ENCODE peak calls at places on chromosomes 16 and 17, in eight cellular contexts. S is lower leg skin; N is CD8-positive, alpha-beta T cell; H is brain microvascular endothelial cell; D is body of pancreas; Z is H1; T is fibroblast of lung; A is cardiac muscle cell. F is an unnamed sample.

GRCh38 chr17:36592711-36593321 is 1.1 kb downstream of the DHRS11 start:
- DNase-seq in S (peak), N (no peak), H (no peak), D (no peak), Z (no peak), T (no peak), A (no peak), F (no peak)

GRCh38 chr16:87149051-87149450 is 168.1 kb downstream of the C16orf95 start:
- DNase-seq in S (no peak), N (no peak), H (peak), D (no peak), Z (no peak), T (no peak), A (no peak), F (no peak)

GRCh38 chr17:50556803-50557202 is 3.7 kb upstream of the CACNA1G start:
- DNase-seq in S (no peak), N (no peak), H (no peak), D (no peak), Z (no peak), T (no peak), A (no peak), F (no peak)

GRCh38 chr16:4945560-4946502 is 8.9 kb upstream of the PPL start:
- DNase-seq in S (peak), N (no peak), H (no peak), D (peak), Z (no peak), T (peak), A (no peak), F (peak)

GRCh38 chr17:77423589-77424451 is 283.1 kb downstream of the SEC14L1 start:
- DNase-seq in S (peak), N (no peak), H (peak), D (peak), Z (no peak), T (peak), A (no peak), F (peak)

GRCh38 chr16:11155284-11155806 is 100.7 kb downstream of the SOCS1 start:
- DNase-seq in S (no peak), N (no peak), H (peak), D (no peak), Z (no peak), T (peak), A (no peak), F (peak)

GRCh38 chr17:8913091-8913490 is 45.6 kb upstream of the PIK3R6 start:
- DNase-seq in S (peak), N (no peak), H (no peak), D (no peak), Z (no peak), T (no peak), A (no peak), F (no peak)

GRCh38 chr17:54780238-54780637 is 120.4 kb upstream of the TOM1L1 start:
- DNase-seq in S (no peak), N (no peak), H (no peak), D (no peak), Z (no peak), T (no peak), A (no peak), F (no peak)

GRCh38 chr16:4115209-4115940 is 867 bp downstream of the ADCY9 start:
- DNase-seq in S (peak), N (peak), H (peak), D (peak), Z (no peak), T (peak), A (peak), F (peak)

GRCh38 chr16:3066440-3066748 is 954 bp downstream of the IL32 start:
- DNase-seq in S (no peak), N (no peak), H (no peak), D (no peak), Z (no peak), T (no peak), A (no peak), F (no peak)
- H3K4me3 ChIP-seq in S (no peak), N (peak), H (no peak), D (peak), Z (no peak), T (no peak), A (no peak), F (peak)

GRCh38 chr16:720507-720989 is 398 bp upstream of the ANTKMT start:
- DNase-seq in S (no peak), N (no peak), H (peak), D (no peak), Z (no peak), T (peak), A (peak), F (peak)
- TF ChIP-seq CTCF in S (no peak), N (no peak), H (peak), D (no peak), Z (no peak), T (peak), A (peak), F (no peak)

DNA sequence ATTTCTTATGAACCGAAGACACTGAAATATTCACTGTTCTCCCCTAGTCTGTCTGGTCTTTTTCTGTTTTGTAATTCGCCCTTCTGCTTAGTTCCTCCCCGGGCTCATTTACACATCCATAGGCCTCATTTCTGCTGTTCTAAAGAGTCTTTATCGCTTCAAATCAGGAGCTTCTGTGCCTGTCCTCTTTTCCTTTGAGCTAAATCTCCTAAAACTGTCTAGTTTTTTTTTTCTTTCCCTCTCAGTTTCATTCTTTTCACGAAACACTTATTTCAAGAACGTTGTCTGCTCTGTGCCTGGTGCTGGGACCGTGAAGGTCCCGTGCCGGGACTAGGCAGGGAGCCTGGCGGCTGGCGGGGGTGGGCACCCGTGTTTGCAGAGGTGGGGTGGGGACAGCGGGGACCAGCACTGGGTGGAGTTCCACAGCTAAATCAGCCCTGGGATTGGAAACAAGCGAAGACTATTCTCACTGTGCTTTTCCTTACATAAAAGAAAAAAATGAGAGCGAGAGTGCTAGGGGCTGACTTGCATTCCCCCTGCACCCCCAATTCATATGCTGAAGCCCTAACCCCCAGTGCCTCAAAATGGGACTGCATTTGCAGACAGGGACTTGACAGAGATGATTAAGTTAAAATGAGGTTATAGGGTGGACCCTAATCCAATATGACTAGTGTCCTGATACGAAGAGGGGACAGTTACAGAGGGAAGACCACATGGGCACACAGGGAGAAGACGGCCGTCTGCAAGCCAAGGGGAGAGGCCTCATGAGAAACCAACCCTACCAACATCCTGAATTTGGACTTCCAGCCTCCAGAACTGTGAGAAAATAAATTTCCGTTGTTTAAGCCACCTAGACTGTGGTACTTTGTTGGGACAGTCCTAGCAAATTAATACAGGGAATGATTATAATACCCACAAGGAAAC is 1.4 kb upstream of the TMEM220 start:
- DNase-seq in S (peak), N (no peak), H (no peak), D (no peak), Z (no peak), T (peak), A (no peak), F (no peak)
- H3K4me3 ChIP-seq in S (no peak), N (no peak), H (no peak), D (no peak), Z (peak), T (peak), A (no peak), F (no peak)

GRCh38 chr17:3981455-3981854 is 17.2 kb upstream of the ATP2A3 start:
- DNase-seq in S (no peak), N (no peak), H (no peak), D (no peak), Z (no peak), T (no peak), A (no peak), F (no peak)

GRCh38 chr17:3982113-3982512 is 17.9 kb upstream of the ATP2A3 start:
- DNase-seq in S (no peak), N (no peak), H (no peak), D (no peak), Z (no peak), T (no peak), A (no peak), F (no peak)

GRCh38 chr17:3983945-3984484 is 19.8 kb upstream of the ATP2A3 start:
- DNase-seq in S (no peak), N (no peak), H (peak), D (no peak), Z (no peak), T (peak), A (no peak), F (peak)

GRCh38 chr17:3980381-3980975 is 16.2 kb upstream of the ATP2A3 start:
- DNase-seq in S (no peak), N (no peak), H (no peak), D (no peak), Z (no peak), T (no peak), A (no peak), F (no peak)

GRCh38 chr17:3982541-3983017 is 18.3 kb upstream of the ATP2A3 start:
- DNase-seq in S (no peak), N (no peak), H (no peak), D (no peak), Z (no peak), T (no peak), A (no peak), F (no peak)
- TF ChIP-seq CTCF in S (no peak), N (no peak), H (no peak), D (no peak), Z (no peak), T (no peak), A (no peak), F (no peak)

F was measured in cardiac fibroblast.